ENCODE peak calls at places on chromosomes 7 and 10, in ten cellular contexts. M is dorsolateral prefrontal cortex, S is islet precursor cell, Q is EL, R is amygdala, G is neural progenitor cell, U is SW480, V is adrenal gland, N is hippocampal formation, B is naive B cell. O is an unnamed sample.

GRCh38 chr10:109895095-109895818 is 28.1 kb downstream of the XPNPEP1 start:
- DNase-seq in N (no peak), M (peak; percentile 71), R (peak; percentile 52), B (no peak), V (no peak), Q (peak; percentile 47), U (no peak), G (no peak), S (peak; percentile 90), O (no peak)

GRCh38 chr7:45192546-45193177 is 35.1 kb downstream of the RAMP3 start:
- DNase-seq in V (no peak), G (no peak), B (no peak), U (no peak), M (no peak), S (peak; percentile 17), Q (no peak), N (no peak), R (no peak), O (no peak)

GRCh38 chr10:100600218-100600617 is 64.5 kb downstream of the HIF1AN start:
- DNase-seq in N (no peak), Q (no peak), B (no peak), G (no peak), R (no peak), U (peak; percentile 16), M (no peak), V (no peak), S (no peak), O (no peak)

GRCh38 chr7:140456627-140457051 is 22.7 kb downstream of the MKRN1 start:
- DNase-seq in U (no peak), G (no peak), B (no peak), N (no peak), V (no peak), Q (no peak), R (no peak), S (no peak), M (peak; percentile 12), O (peak; percentile 44)

GRCh38 chr7:29040570-29040906 is 82.4 kb upstream of the TRIL start:
- DNase-seq in G (no peak), V (no peak), M (no peak), N (no peak), U (no peak), Q (no peak), S (no peak), B (no peak), R (no peak), O (no peak)

GRCh38 chr10:103640436-103641181 is 147.1 kb downstream of the NEURL1 start:
- DNase-seq in G (no peak), M (no peak), R (no peak), Q (peak; percentile 17), S (no peak), U (no peak), B (no peak), V (no peak), N (peak; percentile 39), O (no peak)

GRCh38 chr7:48528689-48529088 is 357.4 kb downstream of the ABCA13 start:
- DNase-seq in U (no peak), M (no peak), V (no peak), B (no peak), N (no peak), S (no peak), G (no peak), Q (no peak), R (no peak), O (no peak)

GRCh38 chr10:47409866-47410256 is 25.8 kb upstream of the ZNF488 start:
- DNase-seq in R (no peak), G (no peak), Q (no peak), N (no peak), V (no peak), B (no peak), S (no peak), M (no peak), U (no peak), O (no peak)

GRCh38 chr10:61628875-61629513 is 33.7 kb upstream of the CABCOCO1 start:
- DNase-seq in S (peak; percentile 73), R (no peak), N (no peak), M (peak; percentile 6), B (no peak), G (no peak), Q (peak; percentile 96), V (no peak), U (no peak), O (no peak)

GRCh38 chr7:71384094-71384493 is 252.2 kb downstream of the GALNT17 start:
- DNase-seq in B (no peak), R (no peak), N (no peak), Q (no peak), S (peak; percentile 16), M (no peak), V (no peak), G (no peak), U (no peak), O (no peak)

GRCh38 chr7:90404777-90405176 is 1.5 kb downstream of the CLDN12 start:
- DNase-seq in G (no peak), N (no peak), S (no peak), Q (peak; percentile 19), U (no peak), B (no peak), R (no peak), V (no peak), M (no peak), O (no peak)

O was measured in transverse colon.